ENCODE peak calls at places on chromosomes 12 and 14, in nine cellular contexts. G is astrocyte, P is neuronal stem cell, N is PC-3, B is BE2C, H is A549, Z is heart left ventricle, D is neural progenitor cell, X is PC-9. S is an unnamed sample.

GRCh38 chr12:53538209-53538689 is 31.0 kb upstream of the NPFF start:
- DNase-seq in P (no peak), H (peak; percentile 42), Z (no peak), D (no peak), B (no peak), N (peak; percentile 72), X (peak; percentile 92), G (peak; percentile 41), S (no peak)

GRCh38 chr12:57751788-57752667 is at the start of gene CDK4:
- DNase-seq in P (peak; percentile 99), D (peak; percentile 100), N (peak; percentile 99), B (peak; percentile 100), H (peak; percentile 100), G (peak; percentile 99), Z (peak; percentile 99), X (peak; percentile 96), S (peak; percentile 100)

GRCh38 chr12:92297932-92298681 is 152.5 kb upstream of the BTG1 start:
- DNase-seq in D (no peak), H (no peak), Z (no peak), X (no peak), N (no peak), G (peak; percentile 94), B (no peak), P (no peak), S (no peak)

GRCh38 chr14:77265187-77265515 is 5.9 kb downstream of the NGB start:
- DNase-seq in G (no peak), H (no peak), X (no peak), B (no peak), N (no peak), Z (no peak), P (no peak), D (no peak), S (peak; percentile 30)

GRCh38 chr14:75837151-75837787 is 144.5 kb downstream of the TGFB3 start:
- DNase-seq in G (no peak), P (no peak), D (no peak), X (peak; percentile 57), B (no peak), Z (no peak), N (peak; percentile 22), H (no peak), S (no peak)

GRCh38 chr14:97218713-97219355 is 421.7 kb downstream of the VRK1 start:
- DNase-seq in G (peak; percentile 0), N (no peak), B (no peak), Z (no peak), X (no peak), P (peak; percentile 49), D (peak; percentile 79), H (peak; percentile 2), S (no peak)

GRCh38 chr12:109763201-109763841 is 49.7 kb downstream of the FAM222A start:
- DNase-seq in Z (no peak), N (peak; percentile 88), X (peak; percentile 87), H (peak; percentile 60), D (no peak), B (peak; percentile 32), G (peak; percentile 35), P (no peak), S (peak; percentile 26)

GRCh38 chr12:98544741-98545140 is 29.4 kb downstream of the TMPO start:
- DNase-seq in G (peak; percentile 10), D (no peak), Z (no peak), X (no peak), H (no peak), N (no peak), P (no peak), B (no peak), S (no peak)

GRCh38 chr12:86148612-86149011 is 107.6 kb downstream of the MGAT4C start:
- DNase-seq in H (no peak), B (no peak), D (no peak), X (no peak), G (peak; percentile 26), Z (no peak), N (no peak), P (no peak), S (no peak)

GRCh38 chr12:86143162-86143561 is 113.0 kb downstream of the MGAT4C start:
- DNase-seq in G (no peak), H (no peak), Z (no peak), B (no peak), N (no peak), X (no peak), D (no peak), P (no peak), S (no peak)

DNA sequence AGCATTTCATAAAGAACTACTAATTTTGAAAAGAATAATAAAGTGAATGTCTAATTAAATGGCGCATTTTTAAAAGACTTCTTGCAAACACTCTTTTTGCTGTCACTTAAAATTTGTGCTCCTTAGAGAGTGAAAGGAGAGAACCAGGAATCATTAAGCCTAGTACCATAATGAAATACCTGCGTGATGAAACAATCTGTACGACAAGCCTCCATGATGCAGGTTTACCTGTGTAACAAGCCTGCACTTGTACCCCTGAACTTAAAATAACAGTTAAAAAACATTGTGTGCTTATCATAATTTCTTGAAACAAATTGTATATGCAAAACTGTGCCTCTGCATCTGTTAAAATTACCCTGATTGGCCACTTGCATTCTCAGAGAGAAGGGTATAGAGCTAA is 108.1 kb downstream of the MGAT4C start:
- DNase-seq in H (no peak), X (no peak), P (no peak), D (no peak), B (no peak), N (no peak), Z (no peak), G (no peak), S (no peak)
- H3K4me1 ChIP-seq in H (no peaks in the 10 kb centered on the region), X (no peaks in the 10 kb centered on the region), P (no peaks in the 10 kb centered on the region), D (no peaks in the 10 kb centered on the region), B (no peaks in the 10 kb centered on the region), N (no peaks in the 10 kb centered on the region), Z (no peaks in the 10 kb centered on the region), G (no peaks in the 10 kb centered on the region), S (no peaks in the 10 kb centered on the region)

GRCh38 chr12:111450676-111451075 is 45.0 kb downstream of the SH2B3 start:
- DNase-seq in H (no peak), B (no peak), N (no peak), G (no peak), P (no peak), D (no peak), X (no peak), Z (no peak), S (peak; percentile 10)
- H3K4me1 ChIP-seq in H (no peaks in the 10 kb centered on the region), B (peaks cover 18% of the 10 kb centered on the region), N (no peaks in the 10 kb centered on the region), G (peaks cover 22% of the 10 kb centered on the region), P (peaks cover 5% of the 10 kb centered on the region), D (no peaks in the 10 kb centered on the region), X (no peaks in the 10 kb centered on the region), Z (peaks cover 17% of the 10 kb centered on the region), S (no peaks in the 10 kb centered on the region)

GRCh38 chr14:90727082-90727481 is 89.1 kb downstream of the TTC7B start:
- DNase-seq in Z (no peak), B (no peak), H (no peak), X (no peak), D (no peak), P (no peak), N (no peak), G (no peak), S (no peak)
- H3K4me1 ChIP-seq in Z (no peaks in the 10 kb centered on the region), B (peaks cover 3% of the 10 kb centered on the region), H (no peaks in the 10 kb centered on the region), X (no peaks in the 10 kb centered on the region), D (peaks cover 7% of the 10 kb centered on the region), P (no peaks in the 10 kb centered on the region), N (peaks cover 5% of the 10 kb centered on the region), G (no peaks in the 10 kb centered on the region), S (no peaks in the 10 kb centered on the region)

GRCh38 chr14:81449114-81449513 is 49.0 kb upstream of the STON2 start:
- DNase-seq in G (no peak), N (no peak), H (no peak), B (no peak), P (no peak), Z (peak; percentile 38), X (no peak), D (no peak), S (no peak)

GRCh38 chr14:81450100-81450531 is 50.0 kb upstream of the STON2 start:
- DNase-seq in Z (peak; percentile 78), D (peak; percentile 28), B (peak; percentile 64), H (no peak), P (no peak), X (no peak), G (peak; percentile 32), N (no peak), S (no peak)

GRCh38 chr14:81447018-81447770 is 47.1 kb upstream of the STON2 start:
- DNase-seq in H (no peak), X (no peak), P (no peak), B (no peak), Z (no peak), G (no peak), D (no peak), N (no peak), S (no peak)

GRCh38 chr14:81450976-81451375 is 50.9 kb upstream of the STON2 start:
- DNase-seq in D (no peak), H (no peak), Z (no peak), X (no peak), N (no peak), G (no peak), B (no peak), P (no peak), S (no peak)

GRCh38 chr14:81449576-81449975 is 49.5 kb upstream of the STON2 start:
- DNase-seq in P (no peak), G (no peak), H (no peak), D (no peak), B (no peak), X (no peak), Z (no peak), N (no peak), S (no peak)
- H3K4me1 ChIP-seq in P (peaks cover 12% of the 10 kb centered on the region), G (no peaks in the 10 kb centered on the region), H (no peaks in the 10 kb centered on the region), D (peaks cover 21% of the 10 kb centered on the region), B (peaks cover 16% of the 10 kb centered on the region), X (no peaks in the 10 kb centered on the region), Z (no peaks in the 10 kb centered on the region), N (no peaks in the 10 kb centered on the region), S (no peaks in the 10 kb centered on the region)

DNA sequence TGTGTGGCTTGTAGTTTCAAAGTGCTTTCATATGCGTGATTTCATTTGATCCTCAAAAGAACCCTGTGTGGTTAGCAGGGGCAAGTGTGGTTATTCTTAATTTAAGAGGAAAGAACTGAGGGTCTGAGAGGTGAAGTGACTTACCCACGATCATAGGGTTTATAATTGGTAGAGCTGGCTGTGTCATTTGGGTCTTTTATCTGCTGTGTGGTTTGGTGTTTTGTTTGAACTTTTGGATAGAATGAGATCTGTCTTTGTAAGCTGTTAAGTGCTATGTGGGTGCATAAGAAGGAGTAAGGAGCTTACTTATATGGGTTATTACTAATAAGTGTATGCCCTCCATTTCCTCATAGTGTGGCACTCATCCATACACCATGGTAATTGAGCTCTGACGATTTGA is 190.0 kb downstream of the CACNA1C start:
- DNase-seq in N (no peak), B (no peak), X (no peak), P (no peak), Z (no peak), H (no peak), D (no peak), G (no peak), S (no peak)
- H3K4me1 ChIP-seq in N (no peaks in the 10 kb centered on the region), B (no peaks in the 10 kb centered on the region), X (no peaks in the 10 kb centered on the region), P (no peaks in the 10 kb centered on the region), Z (peaks cover 12% of the 10 kb centered on the region), H (no peaks in the 10 kb centered on the region), D (peaks cover 47% of the 10 kb centered on the region), G (peaks cover 27% of the 10 kb centered on the region), S (peaks cover 45% of the 10 kb centered on the region)

DNA sequence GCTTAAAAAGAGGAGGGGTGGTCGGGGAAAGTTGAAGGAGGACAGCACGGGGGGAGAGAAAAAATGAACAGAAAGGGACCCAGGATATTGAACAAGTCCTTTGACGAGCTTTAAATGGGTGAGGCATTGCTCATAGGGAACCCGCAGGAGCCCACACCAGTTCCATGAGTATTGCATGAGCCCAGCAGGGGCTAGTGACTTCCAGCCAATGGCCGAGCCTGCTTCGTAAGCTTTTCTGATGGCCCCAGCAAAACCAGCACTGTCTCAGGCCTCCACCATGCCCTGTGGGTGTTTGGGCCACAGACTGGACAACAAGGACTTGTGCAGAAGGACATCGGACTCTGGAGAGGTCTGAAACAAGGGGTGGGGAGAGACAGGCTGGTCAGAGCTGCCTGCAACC is 109.5 kb downstream of the ZFP36L1 start:
- DNase-seq in X (no peak), P (no peak), G (peak; percentile 76), B (no peak), H (no peak), Z (no peak), N (peak; percentile 21), D (no peak), S (no peak)
- H3K4me1 ChIP-seq in X (peaks cover 73% of the 10 kb centered on the region), P (peaks cover 6% of the 10 kb centered on the region), G (peaks cover 42% of the 10 kb centered on the region), B (no peaks in the 10 kb centered on the region), H (peaks cover 55% of the 10 kb centered on the region), Z (peaks cover 6% of the 10 kb centered on the region), N (peaks cover 65% of the 10 kb centered on the region), D (peaks cover 23% of the 10 kb centered on the region), S (peaks cover 57% of the 10 kb centered on the region)